ENCODE peak calls at places on chromosomes 7 and 10, in seven cellular contexts. Q is astrocyte, R is lower leg skin, P is A549, A is GM13977, W is gastrocnemius medialis, N is activated B cell treated with CpG ODN at 0.5 μM for 24 hours. T is an unnamed sample.
A peak's percentile ranks its signal among the peaks of the same experiment; 100 is the strongest.

GRCh38 chr7:148709019-148709418 is 10.3 kb downstream of the CUL1 start:
- DNase-seq in Q (no peak), R (no peak), P (no peak), A (no peak), W (no peak), N (no peak), T (no peak)

GRCh38 chr10:22682237-22683192 is 31.9 kb downstream of the PIP4K2A start:
- DNase-seq in Q (peak; percentile 91), R (no peak), P (peak; percentile 53), A (no peak), W (no peak), N (no peak), T (no peak)

GRCh38 chr7:91080351-91080750 is 183.9 kb upstream of the FZD1 start:
- DNase-seq in Q (no peak), R (no peak), P (no peak), A (no peak), W (no peak), N (no peak), T (no peak)

GRCh38 chr10:113292086-113292485 is 260.8 kb upstream of the HABP2 start:
- DNase-seq in Q (no peak), R (no peak), P (no peak), A (no peak), W (no peak), N (no peak), T (no peak)

GRCh38 chr7:80279760-80280159 is 145.1 kb downstream of the GNAI1 start:
- DNase-seq in Q (no peak), R (no peak), P (no peak), A (no peak), W (no peak), N (no peak), T (no peak)

GRCh38 chr10:717458-717857 is 28.0 kb upstream of the DIP2C start:
- DNase-seq in Q (no peak), R (no peak), P (no peak), A (no peak), W (no peak), N (no peak), T (no peak)

GRCh38 chr7:142469653-142470335 is 211.9 kb upstream of the PRSS58 start:
- DNase-seq in Q (no peak), R (peak; percentile 34), P (no peak), A (no peak), W (no peak), N (no peak), T (no peak)

GRCh38 chr7:47570649-47571050 is 11.3 kb downstream of the TNS3 start:
- DNase-seq in Q (peak; percentile 89), R (no peak), P (no peak), A (no peak), W (peak; percentile 48), N (no peak), T (no peak)

GRCh38 chr10:25556457-25556856 is 377.6 kb upstream of the MYO3A start:
- DNase-seq in Q (peak; percentile 98), R (no peak), P (peak; percentile 14), A (no peak), W (no peak), N (no peak), T (no peak)

GRCh38 chr10:25557136-25557535 is 376.9 kb upstream of the MYO3A start:
- DNase-seq in Q (peak; percentile 40), R (no peak), P (no peak), A (no peak), W (no peak), N (no peak), T (no peak)

GRCh38 chr10:25552283-25552919 is 377.6 kb downstream of the GPR158 start:
- DNase-seq in Q (peak; percentile 75), R (no peak), P (no peak), A (no peak), W (no peak), N (no peak), T (no peak)

GRCh38 chr10:25561761-25562160 is 372.3 kb upstream of the MYO3A start:
- DNase-seq in Q (no peak), R (no peak), P (no peak), A (no peak), W (no peak), N (no peak), T (no peak)

DNA sequence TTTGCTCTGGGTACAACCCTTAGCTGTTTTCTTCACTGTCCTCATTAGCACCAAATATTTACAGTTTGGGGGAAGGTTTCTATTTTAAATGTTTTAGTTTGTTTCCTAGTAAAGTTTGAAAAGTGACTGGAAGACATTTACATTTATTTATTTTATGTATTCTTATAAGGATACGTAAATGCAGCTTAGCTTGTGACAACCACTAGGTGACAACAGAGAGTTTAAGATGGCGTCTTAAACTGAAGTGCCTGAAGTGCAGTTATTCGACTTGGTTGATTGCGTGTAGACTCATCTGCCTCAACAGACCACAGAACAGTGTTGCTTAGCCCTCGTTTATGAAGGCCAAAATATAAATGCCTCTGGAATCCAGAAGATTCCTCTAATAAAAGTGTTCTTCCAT is 378.2 kb upstream of the MYO3A start:
- DNase-seq in Q (no peak), R (no peak), P (peak; percentile 7), A (no peak), W (no peak), N (no peak), T (no peak)
- TF ChIP-seq CTCF in Q (no peak), R (no peak), P (no peak), A (no peak), W (no peak), N (no peak), T (no peak)

DNA sequence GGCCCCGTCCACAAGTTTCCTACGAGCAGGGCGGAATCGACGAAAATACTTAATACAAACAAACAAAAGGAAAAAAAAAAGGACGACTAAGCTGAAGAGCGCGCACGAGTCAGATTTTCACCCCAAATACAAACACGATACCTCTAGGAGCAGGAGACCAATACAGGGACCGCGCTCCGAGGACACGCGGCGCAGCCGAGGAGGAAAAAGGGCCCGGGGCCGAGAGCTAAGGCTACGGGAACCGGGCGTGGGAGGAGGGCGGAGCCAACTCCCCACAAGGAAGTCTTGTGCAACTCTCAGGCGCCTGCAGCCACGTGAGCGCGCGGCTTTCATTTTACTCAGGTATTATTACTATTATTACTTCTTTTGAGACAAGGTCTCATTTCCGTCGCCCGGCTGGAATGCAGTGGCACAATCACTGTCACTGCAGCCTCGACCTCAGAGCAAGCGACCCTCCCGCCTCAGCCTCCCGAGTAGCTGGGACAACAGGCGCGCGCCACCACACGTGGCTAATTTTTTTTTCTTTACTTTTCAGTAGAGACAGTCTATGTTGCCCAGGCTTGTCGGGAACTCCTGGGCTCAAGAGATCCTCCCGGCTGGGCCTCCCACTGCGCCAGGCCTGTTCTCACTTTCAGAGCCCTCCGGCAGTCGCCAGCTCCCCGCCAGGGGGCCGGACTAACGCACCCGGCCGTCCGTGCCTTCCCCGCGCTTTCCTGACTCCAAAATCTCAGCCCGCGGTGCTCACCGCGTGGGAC is 1.2 kb downstream of the HNRNPF start:
- DNase-seq in Q (peak; percentile 85), R (peak; percentile 98), P (peak; percentile 94), A (peak; percentile 93), W (peak; percentile 90), N (peak; percentile 75), T (peak; percentile 89)
- TF ChIP-seq CTCF in Q (peak; percentile 12), R (no peak), P (peak; percentile 27), A (peak; percentile 40), W (peak; percentile 32), N (no peak), T (peak; percentile 64)

GRCh38 chr7:17651296-17651695 is 289.0 kb downstream of the SNX13 start:
- DNase-seq in Q (no peak), R (no peak), P (no peak), A (no peak), W (no peak), N (no peak), T (no peak)

GRCh38 chr7:17654940-17655339 is 285.4 kb downstream of the SNX13 start:
- DNase-seq in Q (no peak), R (no peak), P (no peak), A (no peak), W (no peak), N (no peak), T (no peak)

GRCh38 chr7:17646181-17646956 is 293.9 kb downstream of the SNX13 start:
- DNase-seq in Q (peak; percentile 40), R (no peak), P (peak; percentile 33), A (no peak), W (no peak), N (no peak), T (no peak)

GRCh38 chr7:17651926-17652385 is 288.3 kb downstream of the SNX13 start:
- DNase-seq in Q (peak; percentile 91), R (no peak), P (peak; percentile 37), A (no peak), W (peak; percentile 14), N (no peak), T (no peak)
- TF ChIP-seq CTCF in Q (peak; percentile 29), R (no peak), P (peak; percentile 4), A (no peak), W (no peak), N (no peak), T (no peak)

DNA sequence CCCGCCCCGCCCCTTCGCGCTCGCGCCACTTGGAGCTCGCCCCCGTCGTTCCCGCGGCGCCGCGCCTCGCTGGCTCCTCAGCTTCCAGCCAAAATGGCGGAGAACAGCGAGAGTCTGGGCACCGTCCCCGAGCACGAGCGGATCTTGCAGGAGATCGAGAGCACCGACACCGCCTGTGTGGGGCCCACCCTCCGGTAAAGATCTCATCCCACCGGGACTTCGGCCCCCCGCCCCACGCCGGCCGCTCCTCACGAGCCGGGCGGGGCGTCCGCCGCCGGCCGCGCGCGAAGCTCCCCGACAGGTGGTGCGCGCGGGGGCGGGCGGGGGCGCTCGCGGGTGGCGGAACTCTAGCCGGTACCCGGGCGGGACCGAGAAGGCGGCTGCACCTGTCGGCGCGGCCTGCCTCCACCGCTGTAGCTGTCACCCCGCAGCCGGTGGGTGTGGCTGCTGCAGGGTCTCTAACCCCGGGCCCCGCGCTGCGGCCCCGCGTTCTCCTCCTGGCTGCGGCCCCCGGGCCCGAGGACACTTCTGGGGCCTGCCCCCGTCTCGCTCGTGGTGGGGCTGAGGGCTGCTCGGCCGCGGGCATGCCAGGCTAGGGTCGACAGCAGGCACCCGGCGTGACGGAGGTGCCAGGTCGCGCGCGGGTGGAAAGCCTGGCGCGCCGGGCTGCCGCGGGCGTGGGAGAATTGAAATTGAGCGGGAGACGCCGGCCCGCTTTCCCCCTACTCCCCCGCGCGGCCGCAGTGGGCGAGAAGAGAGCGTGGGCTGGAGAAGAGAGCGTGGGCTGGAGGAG is at the start of gene EXOC6:
- DNase-seq in Q (peak; percentile 56), R (peak; percentile 94), P (peak; percentile 88), A (peak; percentile 92), W (peak; percentile 81), N (peak; percentile 89), T (peak; percentile 79)
- TF ChIP-seq CTCF in Q (no peak), R (no peak), P (peak; percentile 49), A (peak; percentile 24), W (peak; percentile 15), N (no peak), T (peak; percentile 33)

T was measured in CD14-positive monocyte.